ENCODE peak calls at places on chromosome 22, in seven cellular contexts. One of them, this sample, is unnamed. For H3K27me3, the result is how much of the 10 kb centered on the place peaks cover.

GRCh38 chr22:49462795-49463194 is 364.9 kb downstream of the BRD1 start:
- DNase-seq in left ventricle myocardium inferior: no peak
- DNase-seq in lung: no peak
- DNase-seq in mammary epithelial cell: no peak
- DNase-seq in uterus: no peak
- DNase-seq in right atrium auricular region: no peak
- DNase-seq in aorta: peak
- DNase-seq in this sample: no peak

GRCh38 chr22:31954535-31955326 is 10.4 kb downstream of the YWHAH start:
- DNase-seq in lung: no peak
- DNase-seq in right atrium auricular region: peak
- DNase-seq in aorta: peak
- DNase-seq in mammary epithelial cell: no peak
- DNase-seq in uterus: no peak
- DNase-seq in left ventricle myocardium inferior: no peak
- DNase-seq in this sample: no peak

GRCh38 chr22:20783844-20784723 is 10.2 kb downstream of the SERPIND1 start:
- DNase-seq in right atrium auricular region: no peak
- DNase-seq in mammary epithelial cell: peak
- DNase-seq in uterus: peak
- DNase-seq in left ventricle myocardium inferior: no peak
- DNase-seq in aorta: no peak
- DNase-seq in lung: no peak
- DNase-seq in this sample: peak

GRCh38 chr22:31585161-31585859 is 76.7 kb downstream of the PISD start:
- DNase-seq in right atrium auricular region: peak
- DNase-seq in lung: no peak
- DNase-seq in left ventricle myocardium inferior: no peak
- DNase-seq in mammary epithelial cell: no peak
- DNase-seq in uterus: no peak
- DNase-seq in aorta: no peak
- DNase-seq in this sample: no peak

GRCh38 chr22:32858121-32858703 is 56.7 kb downstream of the TIMP3 start:
- DNase-seq in aorta: no peak
- DNase-seq in lung: no peak
- DNase-seq in left ventricle myocardium inferior: no peak
- DNase-seq in mammary epithelial cell: no peak
- DNase-seq in uterus: no peak
- DNase-seq in right atrium auricular region: no peak
- DNase-seq in this sample: no peak

GRCh38 chr22:36332623-36333331 is 55.0 kb downstream of the MYH9 start:
- DNase-seq in lung: no peak
- DNase-seq in uterus: peak
- DNase-seq in left ventricle myocardium inferior: no peak
- DNase-seq in right atrium auricular region: no peak
- DNase-seq in mammary epithelial cell: peak
- DNase-seq in aorta: no peak
- DNase-seq in this sample: no peak

GRCh38 chr22:36546932-36547331 is 18.0 kb upstream of the EIF3D start:
- DNase-seq in uterus: no peak
- DNase-seq in left ventricle myocardium inferior: no peak
- DNase-seq in mammary epithelial cell: peak
- DNase-seq in aorta: no peak
- DNase-seq in right atrium auricular region: no peak
- DNase-seq in lung: no peak
- DNase-seq in this sample: peak

GRCh38 chr22:17562906-17563870 is at the start of gene SLC25A18:
- DNase-seq in mammary epithelial cell: no peak
- DNase-seq in uterus: peak
- DNase-seq in left ventricle myocardium inferior: peak
- DNase-seq in lung: no peak
- DNase-seq in aorta: peak
- DNase-seq in right atrium auricular region: peak
- DNase-seq in this sample: no peak

GRCh38 chr22:36546092-36546804 is 17.3 kb upstream of the EIF3D start:
- DNase-seq in uterus: no peak
- DNase-seq in left ventricle myocardium inferior: peak
- DNase-seq in lung: no peak
- DNase-seq in aorta: no peak
- DNase-seq in mammary epithelial cell: no peak
- DNase-seq in right atrium auricular region: no peak
- DNase-seq in this sample: no peak

GRCh38 chr22:30159561-30160353 is 79.5 kb downstream of the HORMAD2 start:
- DNase-seq in uterus: no peak
- DNase-seq in lung: no peak
- DNase-seq in mammary epithelial cell: peak
- DNase-seq in left ventricle myocardium inferior: no peak
- DNase-seq in aorta: no peak
- DNase-seq in right atrium auricular region: no peak
- DNase-seq in this sample: peak

GRCh38 chr22:35422936-35423335 is 23.0 kb downstream of the MCM5 start:
- DNase-seq in left ventricle myocardium inferior: no peak
- DNase-seq in uterus: no peak
- DNase-seq in mammary epithelial cell: no peak
- DNase-seq in aorta: no peak
- DNase-seq in right atrium auricular region: no peak
- DNase-seq in lung: no peak
- DNase-seq in this sample: no peak

GRCh38 chr22:37193629-37194191 is 5.7 kb upstream of the C1QTNF6 start:
- DNase-seq in mammary epithelial cell: peak
- DNase-seq in right atrium auricular region: no peak
- DNase-seq in lung: no peak
- DNase-seq in aorta: no peak
- DNase-seq in uterus: peak
- DNase-seq in left ventricle myocardium inferior: no peak
- DNase-seq in this sample: no peak

GRCh38 chr22:49080631-49081030 is 747.0 kb downstream of the BRD1 start:
- DNase-seq in right atrium auricular region: no peak
- DNase-seq in aorta: peak
- DNase-seq in left ventricle myocardium inferior: no peak
- DNase-seq in mammary epithelial cell: no peak
- DNase-seq in uterus: no peak
- DNase-seq in lung: no peak
- DNase-seq in this sample: no peak

GRCh38 chr22:36432592-36433317 is 45.0 kb upstream of the MYH9 start:
- DNase-seq in left ventricle myocardium inferior: no peak
- DNase-seq in aorta: no peak
- DNase-seq in uterus: no peak
- DNase-seq in mammary epithelial cell: no peak
- DNase-seq in right atrium auricular region: no peak
- DNase-seq in lung: no peak
- DNase-seq in this sample: no peak

GRCh38 chr22:30423296-30423958 is 2.1 kb upstream of the MTFP1 start:
- DNase-seq in lung: peak
- DNase-seq in left ventricle myocardium inferior: peak
- DNase-seq in aorta: peak
- DNase-seq in right atrium auricular region: no peak
- DNase-seq in mammary epithelial cell: peak
- DNase-seq in uterus: peak
- DNase-seq in this sample: no peak

GRCh38 chr22:16601437-16602223 is 9.0 kb upstream of the CCT8L2 start:
- DNase-seq in lung: no peak
- DNase-seq in aorta: peak
- DNase-seq in mammary epithelial cell: no peak
- DNase-seq in right atrium auricular region: no peak
- DNase-seq in left ventricle myocardium inferior: peak
- DNase-seq in uterus: no peak
- DNase-seq in this sample: no peak

GRCh38 chr22:32318361-32318760 is 39.3 kb upstream of the RFPL3 start:
- DNase-seq in mammary epithelial cell: no peak
- DNase-seq in lung: no peak
- DNase-seq in uterus: no peak
- DNase-seq in left ventricle myocardium inferior: no peak
- DNase-seq in right atrium auricular region: no peak
- DNase-seq in aorta: no peak
- DNase-seq in this sample: no peak

GRCh38 chr22:19128946-19129727 is 2.0 kb upstream of the TSSK2 start:
- DNase-seq in left ventricle myocardium inferior: no peak
- DNase-seq in uterus: no peak
- DNase-seq in right atrium auricular region: no peak
- DNase-seq in mammary epithelial cell: no peak
- DNase-seq in aorta: no peak
- DNase-seq in lung: no peak
- DNase-seq in this sample: no peak

GRCh38 chr22:25766418-25766817 is 24.4 kb downstream of the MYO18B start:
- DNase-seq in aorta: no peak
- DNase-seq in left ventricle myocardium inferior: no peak
- DNase-seq in mammary epithelial cell: no peak
- DNase-seq in right atrium auricular region: no peak
- DNase-seq in uterus: no peak
- DNase-seq in lung: no peak
- DNase-seq in this sample: no peak

GRCh38 chr22:25824828-25825474 is 83.0 kb downstream of the MYO18B start:
- DNase-seq in mammary epithelial cell: no peak
- DNase-seq in uterus: no peak
- DNase-seq in aorta: no peak
- DNase-seq in left ventricle myocardium inferior: no peak
- DNase-seq in lung: no peak
- DNase-seq in right atrium auricular region: no peak
- DNase-seq in this sample: no peak

GRCh38 chr22:30245181-30245984 is 1.2 kb downstream of the LIF start:
- DNase-seq in mammary epithelial cell: peak
- DNase-seq in uterus: no peak
- DNase-seq in left ventricle myocardium inferior: no peak
- DNase-seq in right atrium auricular region: no peak
- DNase-seq in lung: no peak
- DNase-seq in aorta: no peak
- DNase-seq in this sample: no peak

GRCh38 chr22:38296372-38296771 is 20.9 kb downstream of the CSNK1E start:
- DNase-seq in mammary epithelial cell: peak
- DNase-seq in left ventricle myocardium inferior: no peak
- DNase-seq in right atrium auricular region: no peak
- DNase-seq in lung: no peak
- DNase-seq in uterus: no peak
- DNase-seq in aorta: no peak
- DNase-seq in this sample: no peak

GRCh38 chr22:19848298-19849224 is 6.1 kb downstream of the GNB1L start:
- DNase-seq in lung: peak
- DNase-seq in right atrium auricular region: peak
- DNase-seq in aorta: no peak
- DNase-seq in mammary epithelial cell: peak
- DNase-seq in uterus: no peak
- DNase-seq in left ventricle myocardium inferior: no peak
- DNase-seq in this sample: no peak

GRCh38 chr22:30408388-30409101 is 11.7 kb downstream of the SEC14L2 start:
- DNase-seq in uterus: no peak
- DNase-seq in lung: no peak
- DNase-seq in mammary epithelial cell: peak
- DNase-seq in aorta: no peak
- DNase-seq in right atrium auricular region: no peak
- DNase-seq in left ventricle myocardium inferior: no peak
- DNase-seq in this sample: no peak

DNA sequence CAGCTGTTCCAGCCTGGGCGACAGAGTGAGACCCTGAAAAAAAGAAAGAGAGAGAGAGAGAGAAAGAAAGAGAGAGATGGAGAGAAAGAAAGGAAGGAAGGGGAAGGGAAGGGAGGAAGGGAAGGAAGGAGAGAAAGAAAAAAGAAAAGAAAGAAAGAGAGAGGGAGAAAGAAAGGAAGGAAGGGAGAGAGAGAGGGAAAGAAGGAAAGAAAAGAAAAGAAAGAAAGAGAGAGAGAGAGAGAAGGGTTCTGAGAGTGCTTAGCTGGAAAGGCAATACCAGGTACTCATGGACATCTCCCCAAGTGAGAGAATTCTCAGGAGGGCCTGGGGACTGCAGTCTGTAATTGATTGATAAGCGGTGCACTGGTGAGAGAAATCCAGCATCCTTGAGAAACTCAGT is 12.8 kb upstream of the PRAME start:
- DNase-seq in mammary epithelial cell: no peak
- DNase-seq in aorta: no peak
- DNase-seq in uterus: no peak
- DNase-seq in left ventricle myocardium inferior: no peak
- DNase-seq in lung: no peak
- DNase-seq in right atrium auricular region: no peak
- DNase-seq in this sample: no peak
- H3K27me3 ChIP-seq in mammary epithelial cell: under half
- H3K27me3 ChIP-seq in aorta: under half
- H3K27me3 ChIP-seq in uterus: under half
- H3K27me3 ChIP-seq in left ventricle myocardium inferior: half or more
- H3K27me3 ChIP-seq in lung: under half
- H3K27me3 ChIP-seq in right atrium auricular region: under half
- H3K27me3 ChIP-seq in this sample: under half

DNA sequence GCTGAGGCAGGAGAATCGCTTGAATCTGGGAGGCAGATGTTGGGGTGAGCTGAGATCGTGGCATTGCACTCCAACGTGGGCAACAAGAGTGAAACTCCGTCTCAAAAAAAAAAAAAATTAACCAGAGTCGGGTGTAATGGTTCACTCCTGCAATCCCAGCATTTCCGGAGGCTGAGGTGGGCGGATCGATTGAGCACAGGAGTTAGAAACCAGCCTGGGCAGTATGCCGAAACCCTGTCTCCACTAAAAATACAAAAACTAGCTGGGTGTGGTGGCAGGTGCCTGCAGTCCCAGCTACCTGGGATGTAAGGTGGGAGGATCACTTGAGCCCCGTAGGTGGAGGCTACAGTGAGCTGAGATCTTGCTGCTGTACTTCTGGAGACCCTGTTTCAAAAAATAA is 1.5 kb downstream of the RANGAP1 start:
- DNase-seq in right atrium auricular region: no peak
- DNase-seq in uterus: no peak
- DNase-seq in aorta: no peak
- DNase-seq in left ventricle myocardium inferior: no peak
- DNase-seq in lung: no peak
- DNase-seq in mammary epithelial cell: peak
- DNase-seq in this sample: no peak
- H3K4me3 ChIP-seq in right atrium auricular region: no peak
- H3K4me3 ChIP-seq in uterus: no peak
- H3K4me3 ChIP-seq in aorta: no peak
- H3K4me3 ChIP-seq in left ventricle myocardium inferior: no peak
- H3K4me3 ChIP-seq in lung: no peak
- H3K4me3 ChIP-seq in mammary epithelial cell: peak
- H3K4me3 ChIP-seq in this sample: no peak

DNA sequence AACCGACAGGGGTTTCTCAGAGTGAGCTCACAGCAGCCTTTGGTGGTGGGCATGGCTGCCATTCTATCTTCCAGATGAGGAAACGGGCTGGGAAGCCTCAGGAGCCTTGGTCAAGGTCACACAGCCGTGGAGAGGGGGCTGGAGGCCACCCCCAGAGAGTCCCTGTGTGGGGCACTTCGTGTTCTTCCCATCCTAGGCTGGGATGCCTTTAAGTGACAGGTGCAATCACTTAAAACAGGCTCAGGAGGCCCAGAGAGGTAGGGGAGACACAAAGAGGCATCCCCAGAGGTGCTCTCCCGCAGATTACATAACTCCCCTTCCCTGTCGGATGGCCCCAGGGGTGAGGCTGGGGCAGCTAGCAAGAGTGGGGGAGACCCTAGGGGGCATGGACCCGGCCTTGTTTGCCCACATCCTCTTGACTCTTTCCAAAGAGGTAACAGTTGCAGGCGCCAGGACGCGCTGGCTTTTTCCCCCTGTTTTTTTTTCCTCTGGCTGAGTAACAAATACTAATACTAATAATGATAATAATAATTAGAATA is 17.5 kb upstream of the SHISAL1 start:
- DNase-seq in uterus: no peak
- DNase-seq in left ventricle myocardium inferior: no peak
- DNase-seq in mammary epithelial cell: no peak
- DNase-seq in lung: no peak
- DNase-seq in right atrium auricular region: no peak
- DNase-seq in aorta: no peak
- DNase-seq in this sample: no peak
- H3K27me3 ChIP-seq in uterus: under half
- H3K27me3 ChIP-seq in left ventricle myocardium inferior: half or more
- H3K27me3 ChIP-seq in mammary epithelial cell: under half
- H3K27me3 ChIP-seq in lung: under half
- H3K27me3 ChIP-seq in right atrium auricular region: under half
- H3K27me3 ChIP-seq in aorta: under half
- H3K27me3 ChIP-seq in this sample: half or more

GRCh38 chr22:23522642-23523251 is 57.3 kb downstream of the IGLL1 start:
- DNase-seq in lung: no peak
- DNase-seq in aorta: no peak
- DNase-seq in mammary epithelial cell: no peak
- DNase-seq in right atrium auricular region: no peak
- DNase-seq in left ventricle myocardium inferior: no peak
- DNase-seq in uterus: no peak
- DNase-seq in this sample: no peak
- H3K4me3 ChIP-seq in lung: no peak
- H3K4me3 ChIP-seq in aorta: peak
- H3K4me3 ChIP-seq in mammary epithelial cell: no peak
- H3K4me3 ChIP-seq in right atrium auricular region: peak
- H3K4me3 ChIP-seq in left ventricle myocardium inferior: peak
- H3K4me3 ChIP-seq in uterus: peak
- H3K4me3 ChIP-seq in this sample: no peak